ENCODE peak calls at places on chromosomes 16 and 17, in six cellular contexts. T is stimulated activated CD4-positive, alpha-beta T cell treated with anti-CD3 and anti-CD28 coated beads, Interleukin-4, amount 100 ng/mL, for 1 hour; N is B cell; Z is kidney tubule cell; O is HFFc6; Q is sigmoid colon. J is an unnamed sample.

GRCh38 chr17:29617481-29618271 is 5.0 kb downstream of the CORO6 start:
- DNase-seq in T (peak), N (peak), Z (peak), O (no peak), Q (peak), J (peak)

GRCh38 chr16:82119405-82119804 is 50.6 kb downstream of the MPHOSPH6 start:
- DNase-seq in T (no peak), N (no peak), Z (no peak), O (no peak), Q (no peak), J (no peak)

GRCh38 chr17:4536259-4536741 is 18.9 kb downstream of the MYBBP1A start:
- DNase-seq in T (no peak), N (no peak), Z (no peak), O (no peak), Q (no peak), J (no peak)

GRCh38 chr16:50655558-50656055 is 25.5 kb downstream of the SNX20 start:
- DNase-seq in T (no peak), N (no peak), Z (no peak), O (no peak), Q (no peak), J (no peak)

GRCh38 chr17:73455050-73455687 is 143.4 kb upstream of the CDC42EP4 start:
- DNase-seq in T (no peak), N (no peak), Z (no peak), O (no peak), Q (no peak), J (no peak)

GRCh38 chr17:68302666-68303065 is 11.4 kb downstream of the ARSG start:
- DNase-seq in T (no peak), N (no peak), Z (no peak), O (no peak), Q (no peak), J (no peak)

GRCh38 chr17:74738051-74738996 is 1.3 kb downstream of the RAB37 start:
- DNase-seq in T (peak), N (peak), Z (no peak), O (no peak), Q (no peak), J (no peak)

GRCh38 chr16:46649571-46649970 is 28.4 kb upstream of the SHCBP1 start:
- DNase-seq in T (no peak), N (no peak), Z (no peak), O (no peak), Q (peak), J (no peak)

GRCh38 chr17:49817993-49818392 is 29.5 kb downstream of the KAT7 start:
- DNase-seq in T (peak), N (no peak), Z (no peak), O (no peak), Q (no peak), J (no peak)

GRCh38 chr16:20873331-20873730 is 26.8 kb downstream of the DCUN1D3 start:
- DNase-seq in T (no peak), N (no peak), Z (no peak), O (no peak), Q (no peak), J (no peak)

GRCh38 chr16:72915331-72915730 is 132.6 kb downstream of the ZFHX3 start:
- DNase-seq in T (no peak), N (no peak), Z (no peak), O (no peak), Q (no peak), J (no peak)

GRCh38 chr17:4968916-4969550 is 1.4 kb upstream of the SPAG7 start:
- DNase-seq in T (peak), N (no peak), Z (peak), O (peak), Q (peak), J (no peak)